ENCODE peak calls at places on chromosomes 4 and X, in nine cellular contexts. One of them, this sample, is unnamed.

GRCh38 chrX:49106930-49107329 is 16.6 kb downstream of the GPKOW start:
- DNase-seq in activated naive CD4-positive, alpha-beta T cell treated with Interleukin-2 at 50 U/mL for 16 hours: no peak
- DNase-seq in left colon: no peak
- DNase-seq in transverse colon: no peak
- DNase-seq in CD14-positive monocyte: no peak
- DNase-seq in activated gamma-delta T cell treated with Interleukin-2 at 50 U/mL for 16 hours: no peak
- DNase-seq in G401: peak
- DNase-seq in neural crest cell: peak
- DNase-seq in activated T-cell treated with anti-CD3 and anti-CD28 coated beads, Interleukin-2, amount 50 U/mL, for 24 hours: no peak
- DNase-seq in this sample: peak

GRCh38 chrX:111483140-111483539 is 28.3 kb upstream of the SERTM2 start:
- DNase-seq in activated naive CD4-positive, alpha-beta T cell treated with Interleukin-2 at 50 U/mL for 16 hours: no peak
- DNase-seq in left colon: no peak
- DNase-seq in transverse colon: no peak
- DNase-seq in CD14-positive monocyte: no peak
- DNase-seq in activated gamma-delta T cell treated with Interleukin-2 at 50 U/mL for 16 hours: no peak
- DNase-seq in G401: no peak
- DNase-seq in neural crest cell: no peak
- DNase-seq in activated T-cell treated with anti-CD3 and anti-CD28 coated beads, Interleukin-2, amount 50 U/mL, for 24 hours: no peak
- DNase-seq in this sample: no peak

GRCh38 chr4:114037981-114038380 is 58.5 kb upstream of the ARSJ start:
- DNase-seq in activated naive CD4-positive, alpha-beta T cell treated with Interleukin-2 at 50 U/mL for 16 hours: no peak
- DNase-seq in left colon: peak
- DNase-seq in transverse colon: no peak
- DNase-seq in CD14-positive monocyte: no peak
- DNase-seq in activated gamma-delta T cell treated with Interleukin-2 at 50 U/mL for 16 hours: no peak
- DNase-seq in G401: no peak
- DNase-seq in neural crest cell: no peak
- DNase-seq in activated T-cell treated with anti-CD3 and anti-CD28 coated beads, Interleukin-2, amount 50 U/mL, for 24 hours: no peak
- DNase-seq in this sample: no peak

GRCh38 chrX:154597221-154597620 is 12.3 kb downstream of the CTAG1A start:
- DNase-seq in activated naive CD4-positive, alpha-beta T cell treated with Interleukin-2 at 50 U/mL for 16 hours: no peak
- DNase-seq in left colon: no peak
- DNase-seq in transverse colon: no peak
- DNase-seq in CD14-positive monocyte: no peak
- DNase-seq in activated gamma-delta T cell treated with Interleukin-2 at 50 U/mL for 16 hours: no peak
- DNase-seq in G401: no peak
- DNase-seq in neural crest cell: no peak
- DNase-seq in activated T-cell treated with anti-CD3 and anti-CD28 coated beads, Interleukin-2, amount 50 U/mL, for 24 hours: no peak
- DNase-seq in this sample: no peak

GRCh38 chr4:183284229-183284628 is 35.8 kb downstream of the CLDN22 start:
- DNase-seq in activated naive CD4-positive, alpha-beta T cell treated with Interleukin-2 at 50 U/mL for 16 hours: no peak
- DNase-seq in left colon: no peak
- DNase-seq in transverse colon: no peak
- DNase-seq in CD14-positive monocyte: no peak
- DNase-seq in activated gamma-delta T cell treated with Interleukin-2 at 50 U/mL for 16 hours: no peak
- DNase-seq in G401: no peak
- DNase-seq in neural crest cell: no peak
- DNase-seq in activated T-cell treated with anti-CD3 and anti-CD28 coated beads, Interleukin-2, amount 50 U/mL, for 24 hours: no peak
- DNase-seq in this sample: no peak

GRCh38 chr4:95362906-95363578 is 185.7 kb downstream of the UNC5C start:
- DNase-seq in activated naive CD4-positive, alpha-beta T cell treated with Interleukin-2 at 50 U/mL for 16 hours: no peak
- DNase-seq in left colon: peak
- DNase-seq in transverse colon: no peak
- DNase-seq in CD14-positive monocyte: no peak
- DNase-seq in activated gamma-delta T cell treated with Interleukin-2 at 50 U/mL for 16 hours: no peak
- DNase-seq in G401: no peak
- DNase-seq in neural crest cell: peak
- DNase-seq in activated T-cell treated with anti-CD3 and anti-CD28 coated beads, Interleukin-2, amount 50 U/mL, for 24 hours: no peak
- DNase-seq in this sample: no peak

GRCh38 chrX:134469481-134469880 is 9.5 kb downstream of the HPRT1 start:
- DNase-seq in activated naive CD4-positive, alpha-beta T cell treated with Interleukin-2 at 50 U/mL for 16 hours: no peak
- DNase-seq in left colon: no peak
- DNase-seq in transverse colon: no peak
- DNase-seq in CD14-positive monocyte: no peak
- DNase-seq in activated gamma-delta T cell treated with Interleukin-2 at 50 U/mL for 16 hours: no peak
- DNase-seq in G401: no peak
- DNase-seq in neural crest cell: no peak
- DNase-seq in activated T-cell treated with anti-CD3 and anti-CD28 coated beads, Interleukin-2, amount 50 U/mL, for 24 hours: no peak
- DNase-seq in this sample: no peak

GRCh38 chr4:11701978-11702377 is 273.3 kb upstream of the HS3ST1 start:
- DNase-seq in activated naive CD4-positive, alpha-beta T cell treated with Interleukin-2 at 50 U/mL for 16 hours: no peak
- DNase-seq in left colon: no peak
- DNase-seq in transverse colon: no peak
- DNase-seq in CD14-positive monocyte: no peak
- DNase-seq in activated gamma-delta T cell treated with Interleukin-2 at 50 U/mL for 16 hours: no peak
- DNase-seq in G401: no peak
- DNase-seq in neural crest cell: no peak
- DNase-seq in activated T-cell treated with anti-CD3 and anti-CD28 coated beads, Interleukin-2, amount 50 U/mL, for 24 hours: no peak
- DNase-seq in this sample: no peak

GRCh38 chrX:24761306-24761705 is 67.6 kb downstream of the POLA1 start:
- DNase-seq in activated naive CD4-positive, alpha-beta T cell treated with Interleukin-2 at 50 U/mL for 16 hours: no peak
- DNase-seq in left colon: no peak
- DNase-seq in transverse colon: no peak
- DNase-seq in CD14-positive monocyte: no peak
- DNase-seq in activated gamma-delta T cell treated with Interleukin-2 at 50 U/mL for 16 hours: no peak
- DNase-seq in G401: no peak
- DNase-seq in neural crest cell: no peak
- DNase-seq in activated T-cell treated with anti-CD3 and anti-CD28 coated beads, Interleukin-2, amount 50 U/mL, for 24 hours: no peak
- DNase-seq in this sample: no peak

GRCh38 chr4:127103723-127104122 is 529.0 kb upstream of the INTU start:
- DNase-seq in activated naive CD4-positive, alpha-beta T cell treated with Interleukin-2 at 50 U/mL for 16 hours: no peak
- DNase-seq in left colon: no peak
- DNase-seq in transverse colon: no peak
- DNase-seq in CD14-positive monocyte: no peak
- DNase-seq in activated gamma-delta T cell treated with Interleukin-2 at 50 U/mL for 16 hours: no peak
- DNase-seq in G401: no peak
- DNase-seq in neural crest cell: no peak
- DNase-seq in activated T-cell treated with anti-CD3 and anti-CD28 coated beads, Interleukin-2, amount 50 U/mL, for 24 hours: no peak
- DNase-seq in this sample: no peak

GRCh38 chr4:126992910-126993309 is 639.8 kb upstream of the INTU start:
- DNase-seq in activated naive CD4-positive, alpha-beta T cell treated with Interleukin-2 at 50 U/mL for 16 hours: no peak
- DNase-seq in left colon: no peak
- DNase-seq in transverse colon: no peak
- DNase-seq in CD14-positive monocyte: no peak
- DNase-seq in activated gamma-delta T cell treated with Interleukin-2 at 50 U/mL for 16 hours: no peak
- DNase-seq in G401: no peak
- DNase-seq in neural crest cell: no peak
- DNase-seq in activated T-cell treated with anti-CD3 and anti-CD28 coated beads, Interleukin-2, amount 50 U/mL, for 24 hours: no peak
- DNase-seq in this sample: no peak

GRCh38 chrX:21373001-21373400 is 1.2 kb upstream of the CNKSR2 start:
- DNase-seq in activated naive CD4-positive, alpha-beta T cell treated with Interleukin-2 at 50 U/mL for 16 hours: no peak
- DNase-seq in left colon: no peak
- DNase-seq in transverse colon: no peak
- DNase-seq in CD14-positive monocyte: no peak
- DNase-seq in activated gamma-delta T cell treated with Interleukin-2 at 50 U/mL for 16 hours: no peak
- DNase-seq in G401: peak
- DNase-seq in neural crest cell: no peak
- DNase-seq in activated T-cell treated with anti-CD3 and anti-CD28 coated beads, Interleukin-2, amount 50 U/mL, for 24 hours: no peak
- DNase-seq in this sample: peak

GRCh38 chr4:55386840-55387239 is 8.9 kb upstream of the TMEM165 start:
- DNase-seq in activated naive CD4-positive, alpha-beta T cell treated with Interleukin-2 at 50 U/mL for 16 hours: no peak
- DNase-seq in left colon: no peak
- DNase-seq in transverse colon: no peak
- DNase-seq in CD14-positive monocyte: no peak
- DNase-seq in activated gamma-delta T cell treated with Interleukin-2 at 50 U/mL for 16 hours: no peak
- DNase-seq in G401: no peak
- DNase-seq in neural crest cell: no peak
- DNase-seq in activated T-cell treated with anti-CD3 and anti-CD28 coated beads, Interleukin-2, amount 50 U/mL, for 24 hours: no peak
- DNase-seq in this sample: no peak

GRCh38 chr4:7172946-7173345 is 19.4 kb upstream of the SORCS2 start:
- DNase-seq in activated naive CD4-positive, alpha-beta T cell treated with Interleukin-2 at 50 U/mL for 16 hours: no peak
- DNase-seq in left colon: no peak
- DNase-seq in transverse colon: no peak
- DNase-seq in CD14-positive monocyte: no peak
- DNase-seq in activated gamma-delta T cell treated with Interleukin-2 at 50 U/mL for 16 hours: no peak
- DNase-seq in G401: no peak
- DNase-seq in neural crest cell: no peak
- DNase-seq in activated T-cell treated with anti-CD3 and anti-CD28 coated beads, Interleukin-2, amount 50 U/mL, for 24 hours: peak
- DNase-seq in this sample: no peak

GRCh38 chr4:8553958-8554357 is 26.2 kb upstream of the GPR78 start:
- DNase-seq in activated naive CD4-positive, alpha-beta T cell treated with Interleukin-2 at 50 U/mL for 16 hours: no peak
- DNase-seq in left colon: no peak
- DNase-seq in transverse colon: no peak
- DNase-seq in CD14-positive monocyte: no peak
- DNase-seq in activated gamma-delta T cell treated with Interleukin-2 at 50 U/mL for 16 hours: no peak
- DNase-seq in G401: no peak
- DNase-seq in neural crest cell: no peak
- DNase-seq in activated T-cell treated with anti-CD3 and anti-CD28 coated beads, Interleukin-2, amount 50 U/mL, for 24 hours: no peak
- DNase-seq in this sample: no peak

GRCh38 chr4:172791841-172792240 is 376.8 kb upstream of the GALNT7 start:
- DNase-seq in activated naive CD4-positive, alpha-beta T cell treated with Interleukin-2 at 50 U/mL for 16 hours: no peak
- DNase-seq in left colon: no peak
- DNase-seq in transverse colon: no peak
- DNase-seq in CD14-positive monocyte: no peak
- DNase-seq in activated gamma-delta T cell treated with Interleukin-2 at 50 U/mL for 16 hours: no peak
- DNase-seq in G401: no peak
- DNase-seq in neural crest cell: no peak
- DNase-seq in activated T-cell treated with anti-CD3 and anti-CD28 coated beads, Interleukin-2, amount 50 U/mL, for 24 hours: no peak
- DNase-seq in this sample: no peak

GRCh38 chr4:118811008-118811764 is 24.7 kb downstream of the SEC24D start:
- DNase-seq in activated naive CD4-positive, alpha-beta T cell treated with Interleukin-2 at 50 U/mL for 16 hours: no peak
- DNase-seq in left colon: no peak
- DNase-seq in transverse colon: no peak
- DNase-seq in CD14-positive monocyte: no peak
- DNase-seq in activated gamma-delta T cell treated with Interleukin-2 at 50 U/mL for 16 hours: no peak
- DNase-seq in G401: no peak
- DNase-seq in neural crest cell: no peak
- DNase-seq in activated T-cell treated with anti-CD3 and anti-CD28 coated beads, Interleukin-2, amount 50 U/mL, for 24 hours: no peak
- DNase-seq in this sample: no peak

GRCh38 chr4:88033309-88033708 is 25.9 kb downstream of the PKD2 start:
- DNase-seq in activated naive CD4-positive, alpha-beta T cell treated with Interleukin-2 at 50 U/mL for 16 hours: peak
- DNase-seq in left colon: peak
- DNase-seq in transverse colon: peak
- DNase-seq in CD14-positive monocyte: no peak
- DNase-seq in activated gamma-delta T cell treated with Interleukin-2 at 50 U/mL for 16 hours: peak
- DNase-seq in G401: peak
- DNase-seq in neural crest cell: peak
- DNase-seq in activated T-cell treated with anti-CD3 and anti-CD28 coated beads, Interleukin-2, amount 50 U/mL, for 24 hours: no peak
- DNase-seq in this sample: peak

GRCh38 chr4:173319696-173320095 is 14.5 kb downstream of the HMGB2 start:
- DNase-seq in activated naive CD4-positive, alpha-beta T cell treated with Interleukin-2 at 50 U/mL for 16 hours: no peak
- DNase-seq in left colon: no peak
- DNase-seq in transverse colon: no peak
- DNase-seq in CD14-positive monocyte: no peak
- DNase-seq in activated gamma-delta T cell treated with Interleukin-2 at 50 U/mL for 16 hours: no peak
- DNase-seq in G401: no peak
- DNase-seq in neural crest cell: no peak
- DNase-seq in activated T-cell treated with anti-CD3 and anti-CD28 coated beads, Interleukin-2, amount 50 U/mL, for 24 hours: no peak
- DNase-seq in this sample: no peak

GRCh38 chr4:156291317-156291716 is 337.7 kb upstream of the CTSO start:
- DNase-seq in activated naive CD4-positive, alpha-beta T cell treated with Interleukin-2 at 50 U/mL for 16 hours: no peak
- DNase-seq in left colon: no peak
- DNase-seq in transverse colon: no peak
- DNase-seq in CD14-positive monocyte: no peak
- DNase-seq in activated gamma-delta T cell treated with Interleukin-2 at 50 U/mL for 16 hours: no peak
- DNase-seq in G401: no peak
- DNase-seq in neural crest cell: no peak
- DNase-seq in activated T-cell treated with anti-CD3 and anti-CD28 coated beads, Interleukin-2, amount 50 U/mL, for 24 hours: no peak
- DNase-seq in this sample: no peak

GRCh38 chr4:117560329-117560728 is 474.0 kb upstream of the NDST3 start:
- DNase-seq in activated naive CD4-positive, alpha-beta T cell treated with Interleukin-2 at 50 U/mL for 16 hours: no peak
- DNase-seq in left colon: no peak
- DNase-seq in transverse colon: no peak
- DNase-seq in CD14-positive monocyte: no peak
- DNase-seq in activated gamma-delta T cell treated with Interleukin-2 at 50 U/mL for 16 hours: no peak
- DNase-seq in G401: peak
- DNase-seq in neural crest cell: no peak
- DNase-seq in activated T-cell treated with anti-CD3 and anti-CD28 coated beads, Interleukin-2, amount 50 U/mL, for 24 hours: no peak
- DNase-seq in this sample: peak

GRCh38 chr4:75831856-75832405 is 70.3 kb downstream of the PPEF2 start:
- DNase-seq in activated naive CD4-positive, alpha-beta T cell treated with Interleukin-2 at 50 U/mL for 16 hours: no peak
- DNase-seq in left colon: no peak
- DNase-seq in transverse colon: peak
- DNase-seq in CD14-positive monocyte: peak
- DNase-seq in activated gamma-delta T cell treated with Interleukin-2 at 50 U/mL for 16 hours: no peak
- DNase-seq in G401: no peak
- DNase-seq in neural crest cell: no peak
- DNase-seq in activated T-cell treated with anti-CD3 and anti-CD28 coated beads, Interleukin-2, amount 50 U/mL, for 24 hours: no peak
- DNase-seq in this sample: no peak

GRCh38 chr4:185880571-185880970 is 68.6 kb upstream of the SORBS2 start:
- DNase-seq in activated naive CD4-positive, alpha-beta T cell treated with Interleukin-2 at 50 U/mL for 16 hours: no peak
- DNase-seq in left colon: no peak
- DNase-seq in transverse colon: no peak
- DNase-seq in CD14-positive monocyte: no peak
- DNase-seq in activated gamma-delta T cell treated with Interleukin-2 at 50 U/mL for 16 hours: no peak
- DNase-seq in G401: no peak
- DNase-seq in neural crest cell: no peak
- DNase-seq in activated T-cell treated with anti-CD3 and anti-CD28 coated beads, Interleukin-2, amount 50 U/mL, for 24 hours: no peak
- DNase-seq in this sample: no peak

GRCh38 chrX:72676465-72676864 is 37.6 kb downstream of the PHKA1 start:
- DNase-seq in activated naive CD4-positive, alpha-beta T cell treated with Interleukin-2 at 50 U/mL for 16 hours: no peak
- DNase-seq in left colon: no peak
- DNase-seq in transverse colon: no peak
- DNase-seq in CD14-positive monocyte: no peak
- DNase-seq in activated gamma-delta T cell treated with Interleukin-2 at 50 U/mL for 16 hours: no peak
- DNase-seq in G401: no peak
- DNase-seq in neural crest cell: no peak
- DNase-seq in activated T-cell treated with anti-CD3 and anti-CD28 coated beads, Interleukin-2, amount 50 U/mL, for 24 hours: no peak
- DNase-seq in this sample: no peak

GRCh38 chrX:119266364-119266995 is 30.4 kb downstream of the PGRMC1 start:
- DNase-seq in activated naive CD4-positive, alpha-beta T cell treated with Interleukin-2 at 50 U/mL for 16 hours: peak
- DNase-seq in left colon: peak
- DNase-seq in transverse colon: peak
- DNase-seq in CD14-positive monocyte: no peak
- DNase-seq in activated gamma-delta T cell treated with Interleukin-2 at 50 U/mL for 16 hours: no peak
- DNase-seq in G401: peak
- DNase-seq in neural crest cell: peak
- DNase-seq in activated T-cell treated with anti-CD3 and anti-CD28 coated beads, Interleukin-2, amount 50 U/mL, for 24 hours: no peak
- DNase-seq in this sample: peak

GRCh38 chr4:154332681-154333421 is 158.7 kb downstream of the DCHS2 start:
- DNase-seq in activated naive CD4-positive, alpha-beta T cell treated with Interleukin-2 at 50 U/mL for 16 hours: peak
- DNase-seq in left colon: peak
- DNase-seq in transverse colon: peak
- DNase-seq in CD14-positive monocyte: no peak
- DNase-seq in activated gamma-delta T cell treated with Interleukin-2 at 50 U/mL for 16 hours: peak
- DNase-seq in G401: peak
- DNase-seq in neural crest cell: no peak
- DNase-seq in activated T-cell treated with anti-CD3 and anti-CD28 coated beads, Interleukin-2, amount 50 U/mL, for 24 hours: peak
- DNase-seq in this sample: peak

GRCh38 chr4:152328595-152328994 is 207.3 kb downstream of the FBXW7 start:
- DNase-seq in activated naive CD4-positive, alpha-beta T cell treated with Interleukin-2 at 50 U/mL for 16 hours: no peak
- DNase-seq in left colon: no peak
- DNase-seq in transverse colon: no peak
- DNase-seq in CD14-positive monocyte: no peak
- DNase-seq in activated gamma-delta T cell treated with Interleukin-2 at 50 U/mL for 16 hours: no peak
- DNase-seq in G401: no peak
- DNase-seq in neural crest cell: no peak
- DNase-seq in activated T-cell treated with anti-CD3 and anti-CD28 coated beads, Interleukin-2, amount 50 U/mL, for 24 hours: no peak
- DNase-seq in this sample: no peak

GRCh38 chrX:11968470-11968869 is 169.8 kb upstream of the FRMPD4 start:
- DNase-seq in activated naive CD4-positive, alpha-beta T cell treated with Interleukin-2 at 50 U/mL for 16 hours: no peak
- DNase-seq in left colon: no peak
- DNase-seq in transverse colon: no peak
- DNase-seq in CD14-positive monocyte: no peak
- DNase-seq in activated gamma-delta T cell treated with Interleukin-2 at 50 U/mL for 16 hours: no peak
- DNase-seq in G401: no peak
- DNase-seq in neural crest cell: no peak
- DNase-seq in activated T-cell treated with anti-CD3 and anti-CD28 coated beads, Interleukin-2, amount 50 U/mL, for 24 hours: no peak
- DNase-seq in this sample: no peak

GRCh38 chr4:56389558-56389957 is 2.3 kb upstream of the AASDH start:
- DNase-seq in activated naive CD4-positive, alpha-beta T cell treated with Interleukin-2 at 50 U/mL for 16 hours: no peak
- DNase-seq in left colon: no peak
- DNase-seq in transverse colon: no peak
- DNase-seq in CD14-positive monocyte: no peak
- DNase-seq in activated gamma-delta T cell treated with Interleukin-2 at 50 U/mL for 16 hours: no peak
- DNase-seq in G401: no peak
- DNase-seq in neural crest cell: no peak
- DNase-seq in activated T-cell treated with anti-CD3 and anti-CD28 coated beads, Interleukin-2, amount 50 U/mL, for 24 hours: no peak
- DNase-seq in this sample: no peak

GRCh38 chr4:109302366-109303140 is at the start of gene COL25A1:
- DNase-seq in activated naive CD4-positive, alpha-beta T cell treated with Interleukin-2 at 50 U/mL for 16 hours: peak
- DNase-seq in left colon: peak
- DNase-seq in transverse colon: peak
- DNase-seq in CD14-positive monocyte: no peak
- DNase-seq in activated gamma-delta T cell treated with Interleukin-2 at 50 U/mL for 16 hours: peak
- DNase-seq in G401: no peak
- DNase-seq in neural crest cell: peak
- DNase-seq in activated T-cell treated with anti-CD3 and anti-CD28 coated beads, Interleukin-2, amount 50 U/mL, for 24 hours: peak
- DNase-seq in this sample: no peak

GRCh38 chrX:43166874-43167273 is 388.9 kb upstream of the PPP1R2C start:
- DNase-seq in activated naive CD4-positive, alpha-beta T cell treated with Interleukin-2 at 50 U/mL for 16 hours: no peak
- DNase-seq in left colon: no peak
- DNase-seq in transverse colon: no peak
- DNase-seq in CD14-positive monocyte: no peak
- DNase-seq in activated gamma-delta T cell treated with Interleukin-2 at 50 U/mL for 16 hours: no peak
- DNase-seq in G401: no peak
- DNase-seq in neural crest cell: no peak
- DNase-seq in activated T-cell treated with anti-CD3 and anti-CD28 coated beads, Interleukin-2, amount 50 U/mL, for 24 hours: no peak
- DNase-seq in this sample: no peak

This sample was measured in cerebellar cortex.